ENCODE peak calls at places on chromosomes 2 and 18, in four cellular contexts. V is IMR-90, A is H9, I is mesendoderm. Y is an unnamed sample.

GRCh38 chr18:50240083-50240563 is 26.2 kb downstream of the CFAP53 start:
- DNase-seq in V (no peak), A (no peak), I (no peak), Y (no peak)

GRCh38 chr18:64972545-64972944 is 778.3 kb upstream of the CDH7 start:
- DNase-seq in V (no peak), A (no peak), I (peak), Y (no peak)

GRCh38 chr2:141506116-141506515 is 624.7 kb downstream of the LRP1B start:
- DNase-seq in V (no peak), A (no peak), I (peak), Y (no peak)

GRCh38 chr18:23864620-23865019 is 149.9 kb upstream of the TTC39C start:
- DNase-seq in V (no peak), A (no peak), I (no peak), Y (no peak)

GRCh38 chr2:233639860-233640259 is 3.6 kb downstream of the UGT1A10 start:
- DNase-seq in V (no peak), A (no peak), I (no peak), Y (no peak)

GRCh38 chr2:200774920-200775319 is 36.8 kb upstream of the BZW1 start:
- DNase-seq in V (no peak), A (no peak), I (no peak), Y (no peak)

GRCh38 chr2:142954488-142954887 is 77.0 kb downstream of the KYNU start:
- DNase-seq in V (peak), A (no peak), I (no peak), Y (no peak)

GRCh38 chr2:195466427-195466826 is 190.6 kb upstream of the SLC39A10 start:
- DNase-seq in V (no peak), A (no peak), I (no peak), Y (no peak)

GRCh38 chr2:107811376-107811775 is 15.3 kb upstream of the RGPD4 start:
- DNase-seq in V (no peak), A (no peak), I (no peak), Y (no peak)

GRCh38 chr2:10231551-10232085 is 71.1 kb upstream of the HPCAL1 start:
- DNase-seq in V (no peak), A (no peak), I (no peak), Y (no peak)

GRCh38 chr18:48635806-48636205 is 97.0 kb downstream of the CTIF start:
- DNase-seq in V (no peak), A (no peak), I (no peak), Y (no peak)

GRCh38 chr2:173101687-173102086 is 26.0 kb downstream of the MAP3K20 start:
- DNase-seq in V (peak), A (no peak), I (no peak), Y (no peak)

GRCh38 chr2:171541202-171541884 is 19.1 kb downstream of the CYBRD1 start:
- DNase-seq in V (no peak), A (peak), I (peak), Y (no peak)

GRCh38 chr18:77223653-77224052 is 26.0 kb upstream of the GALR1 start:
- DNase-seq in V (peak), A (no peak), I (no peak), Y (no peak)

GRCh38 chr18:77223221-77223639 is 26.4 kb upstream of the GALR1 start:
- DNase-seq in V (no peak), A (no peak), I (no peak), Y (no peak)

GRCh38 chr18:77220726-77221125 is 28.9 kb upstream of the GALR1 start:
- DNase-seq in V (no peak), A (no peak), I (peak), Y (no peak)

GRCh38 chr18:77222464-77222863 is 27.2 kb upstream of the GALR1 start:
- DNase-seq in V (no peak), A (no peak), I (no peak), Y (no peak)

DNA sequence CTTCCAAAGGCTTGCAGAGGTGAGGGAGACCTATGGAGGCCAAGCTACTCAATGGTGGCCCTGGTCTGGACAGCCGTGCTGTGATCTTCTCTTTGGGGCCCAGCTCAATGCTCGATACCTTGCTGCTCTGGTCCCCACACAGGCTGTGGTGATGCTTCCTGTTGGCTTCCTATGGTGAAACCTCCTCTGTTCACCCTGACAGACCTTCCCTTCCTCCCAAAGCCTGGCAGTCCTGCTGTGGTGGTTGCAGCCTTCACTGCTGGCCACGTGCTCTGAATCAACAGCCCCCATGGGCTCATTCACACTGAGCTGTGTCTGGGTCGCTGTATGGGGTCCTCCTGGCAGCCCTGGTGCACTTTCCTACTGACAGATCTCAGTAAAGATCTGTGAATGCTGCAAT is 31.0 kb upstream of the GALR1 start:
- DNase-seq in V (no peak), A (no peak), I (peak), Y (no peak)
- H4K5ac ChIP-seq in V (no peak), A (no peak), I (no peak), Y (no peak)

GRCh38 chr2:213723707-213724106 is 439.4 kb downstream of the SPAG16 start:
- DNase-seq in V (no peak), A (no peak), I (peak), Y (no peak)
- H4K5ac ChIP-seq in V (no peak), A (no peak), I (no peak), Y (no peak)

GRCh38 chr18:25599443-25599842 is 247.5 kb upstream of the ZNF521 start:
- DNase-seq in V (no peak), A (no peak), I (no peak), Y (no peak)
- H4K5ac ChIP-seq in V (no peak), A (no peak), I (no peak), Y (no peak)

GRCh38 chr18:67132919-67133318 is 383.6 kb downstream of the DSEL start:
- DNase-seq in V (no peak), A (no peak), I (no peak), Y (no peak)
- H4K5ac ChIP-seq in V (no peak), A (no peak), I (no peak), Y (no peak)

GRCh38 chr2:120430957-120431356 is 85.0 kb downstream of the INHBB start:
- DNase-seq in V (no peak), A (peak), I (no peak), Y (no peak)

GRCh38 chr2:120433816-120434290 is 87.9 kb downstream of the INHBB start:
- DNase-seq in V (no peak), A (peak), I (no peak), Y (peak)

GRCh38 chr2:120432976-120433815 is 87.3 kb downstream of the INHBB start:
- DNase-seq in V (no peak), A (peak), I (no peak), Y (no peak)

GRCh38 chr2:120431386-120432292 is 85.7 kb downstream of the INHBB start:
- DNase-seq in V (no peak), A (peak), I (no peak), Y (no peak)

DNA sequence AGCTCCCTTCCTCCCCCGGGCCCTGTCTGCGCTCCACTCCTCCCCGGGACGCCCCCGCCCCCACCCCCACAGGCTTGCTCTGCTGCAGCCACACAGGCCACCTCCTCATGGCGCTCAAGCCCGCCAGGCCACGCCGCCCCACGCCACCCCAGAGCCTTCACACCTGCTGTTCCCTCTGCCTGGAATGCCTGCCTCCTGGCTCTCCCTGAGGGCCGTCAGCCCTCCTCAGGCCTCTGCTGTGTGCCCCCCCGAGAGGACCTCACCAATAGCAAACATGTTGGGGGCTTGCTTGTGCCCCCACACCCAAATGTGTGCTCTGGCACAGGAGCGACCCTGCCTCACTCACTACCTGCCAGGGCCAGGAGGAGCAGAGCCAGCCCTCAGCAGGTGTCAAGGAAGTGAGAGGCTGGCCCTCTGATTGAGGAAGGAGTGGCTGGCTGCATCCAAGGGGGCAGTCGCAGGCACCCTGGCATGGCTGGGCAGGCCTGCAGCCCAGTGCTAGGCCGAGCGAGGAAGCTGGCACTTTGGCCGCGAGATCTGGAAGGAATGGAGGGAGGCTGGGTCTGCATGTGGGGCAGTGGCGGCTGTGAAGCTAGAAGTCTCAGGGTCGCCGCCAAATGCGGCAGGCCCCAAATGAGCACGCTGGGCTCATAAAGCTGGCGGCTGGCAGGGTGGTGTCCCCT is 86.5 kb downstream of the INHBB start:
- DNase-seq in V (no peak), A (peak), I (no peak), Y (no peak)
- H4K5ac ChIP-seq in V (no peak), A (no peak), I (no peak), Y (no peak)

DNA sequence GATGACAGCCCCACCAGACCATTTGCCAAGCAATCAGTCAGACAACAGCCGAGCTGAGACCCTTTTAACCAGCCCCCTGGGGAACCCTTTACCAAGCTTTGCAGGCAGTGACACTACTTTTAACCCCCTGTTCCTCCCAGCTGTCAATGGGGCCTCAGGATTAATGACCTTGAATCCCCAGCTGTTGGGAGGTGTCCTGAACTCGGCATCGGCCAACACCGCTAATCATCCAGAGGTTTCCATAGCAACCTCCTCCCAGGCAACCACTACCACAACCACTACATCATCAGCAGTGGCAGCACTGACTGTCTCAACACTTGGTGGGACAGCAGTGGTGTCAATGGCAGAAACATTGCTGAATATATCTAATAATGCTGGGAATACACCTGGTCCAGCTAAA is 160.9 kb upstream of the EPC2 start:
- DNase-seq in V (peak), A (no peak), I (peak), Y (no peak)
- H4K5ac ChIP-seq in V (no peak), A (no peak), I (no peak), Y (no peak)

GRCh38 chr2:45745231-45745630 is 93.8 kb downstream of the PRKCE start:
- DNase-seq in V (no peak), A (no peak), I (no peak), Y (no peak)
- H4K5ac ChIP-seq in V (no peak), A (no peak), I (no peak), Y (no peak)

GRCh38 chr2:181066333-181066732 is 85.9 kb downstream of the UBE2E3 start:
- DNase-seq in V (no peak), A (no peak), I (peak), Y (no peak)
- H4K5ac ChIP-seq in V (no peak), A (no peak), I (no peak), Y (no peak)

Y was measured in H1.